ENCODE peak calls at places on chromosomes 5 and 9, in seven cellular contexts. T, Q, S, Y, M, C and H are unnamed samples.

GRCh38 chr5:6717687-6718086 is 4.5 kb downstream of the TENT4A start:
- DNase-seq in T (no peak), Q (no peak), C (no peak), S (peak), Y (no peak), M (no peak), H (no peak)

GRCh38 chr9:124660341-124660801 is 110.7 kb downstream of the NR6A1 start:
- DNase-seq in Q (peak), M (no peak), C (peak), Y (no peak), T (no peak), S (peak), H (no peak)

GRCh38 chr9:20811872-20812271 is 127.8 kb downstream of the FOCAD start:
- DNase-seq in Y (no peak), M (no peak), C (no peak), S (no peak), T (no peak), Q (peak), H (no peak)

GRCh38 chr5:166710275-166710674 is 1581.2 kb upstream of the WWC1 start:
- DNase-seq in S (no peak), Q (no peak), Y (no peak), C (no peak), M (no peak), T (no peak), H (no peak)

GRCh38 chr5:174935854-174936474 is 211.6 kb downstream of the MSX2 start:
- DNase-seq in Q (peak), C (peak), M (peak), Y (peak), T (peak), S (peak), H (peak)

GRCh38 chr5:176172246-176172645 is 66.0 kb upstream of the SIMC1 start:
- DNase-seq in Y (no peak), Q (no peak), S (no peak), C (no peak), M (no peak), T (no peak), H (no peak)

GRCh38 chr5:104421431-104421830 is 858.8 kb upstream of the NUDT12 start:
- DNase-seq in Q (no peak), M (no peak), Y (no peak), C (no peak), T (no peak), S (no peak), H (no peak)

GRCh38 chr5:168072665-168073064 is 218.8 kb upstream of the WWC1 start:
- DNase-seq in S (no peak), C (no peak), T (no peak), Y (no peak), M (no peak), Q (no peak), H (no peak)

GRCh38 chr9:90477535-90477934 is 165.1 kb downstream of the DIRAS2 start:
- DNase-seq in Q (no peak), T (no peak), M (no peak), Y (no peak), C (no peak), S (no peak), H (no peak)

GRCh38 chr5:56278267-56278826 is 45.2 kb upstream of the ANKRD55 start:
- DNase-seq in M (no peak), C (no peak), Q (peak), Y (peak), T (no peak), S (peak), H (no peak)

GRCh38 chr5:44388504-44389409 is 463 bp downstream of the FGF10 start:
- DNase-seq in C (no peak), Y (no peak), Q (peak), S (no peak), M (no peak), T (peak), H (peak)

GRCh38 chr5:115666023-115666422 is 40.2 kb upstream of the TMED7 start:
- DNase-seq in Y (no peak), C (no peak), T (no peak), Q (peak), S (no peak), M (no peak), H (no peak)

GRCh38 chr5:72749362-72749997 is 67.0 kb upstream of the TNPO1 start:
- DNase-seq in S (no peak), M (no peak), Y (no peak), C (no peak), T (no peak), Q (no peak), H (peak)

GRCh38 chr5:72752909-72753308 is 63.6 kb upstream of the TNPO1 start:
- DNase-seq in Y (no peak), Q (no peak), S (no peak), C (no peak), M (no peak), T (no peak), H (no peak)

GRCh38 chr5:72746736-72747135 is 69.7 kb upstream of the TNPO1 start:
- DNase-seq in C (no peak), S (no peak), T (no peak), M (no peak), Y (no peak), Q (no peak), H (no peak)

DNA sequence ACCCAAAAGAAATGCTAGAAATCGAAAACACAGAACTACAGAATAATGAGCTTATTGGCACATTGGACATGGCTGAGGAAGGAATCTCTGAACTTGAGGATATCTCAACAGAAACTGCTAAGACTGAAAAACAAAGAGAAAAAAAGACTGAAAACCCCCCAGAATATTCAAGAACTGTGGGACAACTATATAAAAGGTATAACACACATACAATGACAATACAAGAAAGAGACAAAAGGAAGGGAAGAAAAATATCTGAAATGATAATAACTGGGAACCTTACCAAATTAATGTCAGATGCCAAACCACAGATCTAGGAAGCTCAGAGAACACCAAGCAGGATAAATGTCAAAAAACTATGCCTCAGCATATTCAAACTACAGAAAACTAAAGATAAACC is 68.6 kb upstream of the TNPO1 start:
- DNase-seq in S (no peak), T (no peak), Y (no peak), C (no peak), Q (no peak), M (no peak), H (no peak)
- H3K4me3 ChIP-seq in S (no peak), T (no peak), Y (no peak), C (no peak), Q (no peak), M (no peak), H (no peak)

GRCh38 chr5:77629553-77630245 is 8.8 kb downstream of the OTP start:
- DNase-seq in M (no peak), Y (no peak), C (no peak), S (no peak), Q (no peak), T (no peak), H (no peak)
- H3K4me3 ChIP-seq in M (peak), Y (no peak), C (no peak), S (peak), Q (no peak), T (peak), H (peak)

GRCh38 chr5:51398875-51399635 is 15.8 kb downstream of the ISL1 start:
- DNase-seq in M (no peak), T (no peak), Y (no peak), Q (no peak), S (no peak), C (no peak), H (no peak)
- H3K4me3 ChIP-seq in M (no peak), T (no peak), Y (no peak), Q (no peak), S (no peak), C (no peak), H (no peak)

DNA sequence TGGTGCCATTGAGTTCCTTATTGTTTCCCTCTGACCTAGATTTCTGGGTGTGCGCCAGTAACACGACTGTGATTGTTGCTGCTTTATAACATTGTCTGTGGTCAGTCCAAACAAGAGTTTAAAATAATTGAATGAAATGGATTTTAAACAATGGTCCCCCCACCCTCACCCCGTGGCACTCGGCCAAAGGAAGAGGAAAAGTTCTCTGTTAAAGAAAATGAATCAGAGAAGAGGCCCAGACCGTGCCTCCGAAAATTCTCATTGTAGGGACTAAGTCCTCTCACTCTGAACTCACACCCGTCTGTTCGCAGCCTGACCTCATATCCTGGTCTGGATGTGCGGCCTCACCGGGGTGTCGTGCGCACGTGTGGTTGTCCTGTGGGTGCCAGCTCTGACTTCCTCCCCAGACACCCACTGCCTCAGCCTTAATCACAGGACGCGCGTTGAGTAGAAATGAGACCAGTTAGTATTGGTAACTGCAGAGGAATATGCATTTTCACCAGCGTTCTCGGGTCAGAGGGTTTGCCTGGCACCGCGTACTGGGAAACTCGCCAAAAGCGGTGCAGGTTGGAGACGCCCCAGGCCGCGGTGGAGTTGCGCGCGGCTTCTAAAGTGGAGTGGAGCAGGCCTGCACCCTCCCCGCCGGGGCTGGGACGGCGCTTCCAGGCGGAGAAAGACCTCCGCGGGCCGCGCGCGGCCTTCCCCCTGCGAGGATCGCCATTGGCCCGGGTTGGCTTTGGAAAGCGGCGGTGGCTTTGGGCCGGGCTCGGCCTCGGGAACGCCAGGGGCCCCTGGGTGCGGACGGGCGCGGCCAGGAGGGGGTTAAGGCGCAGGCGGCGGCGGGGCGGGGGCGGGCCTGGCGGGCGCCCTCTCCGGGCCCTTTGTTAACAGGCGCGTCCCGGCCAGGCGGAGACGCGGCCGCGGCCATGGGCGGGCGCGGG is at the start of gene ABL1:
- DNase-seq in C (peak), Q (peak), T (peak), M (peak), S (peak), Y (no peak), H (peak)
- H3K4me3 ChIP-seq in C (peak), Q (peak), T (peak), M (peak), S (peak), Y (peak), H (peak)

DNA sequence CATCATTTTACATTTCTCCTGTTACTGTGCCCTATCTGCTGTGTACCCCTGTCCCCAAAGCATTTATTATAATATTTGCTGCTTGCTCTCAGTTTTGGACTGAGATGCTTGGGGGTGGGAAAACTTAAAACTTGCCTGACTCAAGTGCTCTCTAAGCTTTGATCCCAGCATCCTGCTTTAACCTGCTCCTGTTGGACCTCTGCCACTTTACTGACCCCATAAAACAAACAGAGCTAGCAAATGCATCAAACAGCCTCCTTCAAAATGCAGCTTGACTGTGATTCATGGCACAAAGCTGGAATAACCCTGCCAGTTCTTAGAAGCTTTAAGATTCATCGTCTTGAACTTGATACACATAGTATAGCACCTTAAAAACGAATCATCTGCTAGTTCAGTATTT is 212.5 kb downstream of the DEPDC1B start:
- DNase-seq in T (no peak), Y (no peak), S (no peak), M (no peak), Q (peak), C (no peak), H (no peak)
- H3K4me3 ChIP-seq in T (no peak), Y (no peak), S (no peak), M (no peak), Q (no peak), C (no peak), H (no peak)

GRCh38 chr9:104921067-104921741 is 6.8 kb downstream of the ABCA1 start:
- DNase-seq in C (no peak), Q (no peak), M (no peak), Y (no peak), T (no peak), S (no peak), H (no peak)
- H3K4me3 ChIP-seq in C (no peak), Q (no peak), M (no peak), Y (no peak), T (no peak), S (no peak), H (no peak)